ENCODE peak calls at places on chromosomes 5 and 9, in nine cellular contexts. J is OCI-LY7; M is caudate nucleus; R is HuH-7; P is stimulated activated CD8-positive, alpha-beta memory T cell treated with anti-CD3 and anti-CD28 coated beads, Interleukin-7, amount 100 ng/mL, for 1 hour; C is activated gamma-delta T cell treated with Interleukin-2 at 50 U/mL for 16 hours; K is HT1080; S is AG08395; N is RPMI8226. I is an unnamed sample.

GRCh38 chr9:129752915-129753724 is at the start of gene PTGES:
- DNase-seq in R (peak), S (peak), N (peak), C (peak), K (peak), P (no peak), M (no peak), J (no peak), I (no peak)

GRCh38 chr9:74132986-74133385 is 364.1 kb upstream of the RORB start:
- DNase-seq in C (no peak), R (no peak), J (no peak), S (no peak), P (no peak), N (no peak), M (no peak), K (no peak), I (no peak)

GRCh38 chr9:91037511-91038482 is 236.2 kb downstream of the SYK start:
- DNase-seq in S (peak), R (peak), J (peak), M (no peak), P (no peak), N (no peak), K (peak), C (no peak), I (no peak)

GRCh38 chr5:135398160-135398854 is 724 bp downstream of the MACROH2A1 start:
- DNase-seq in N (peak), K (peak), P (no peak), R (peak), M (no peak), C (peak), J (peak), S (no peak), I (no peak)

GRCh38 chr5:9622891-9623547 is 7.1 kb downstream of the TAS2R1 start:
- DNase-seq in K (peak), R (no peak), M (no peak), J (no peak), N (peak), C (no peak), S (peak), P (no peak), I (no peak)

GRCh38 chr9:127121628-127122175 is 733 bp downstream of the ANGPTL2 start:
- DNase-seq in N (no peak), J (no peak), C (no peak), P (no peak), S (peak), R (no peak), K (no peak), M (no peak), I (no peak)

GRCh38 chr9:91162311-91162710 is 199.4 kb downstream of the AUH start:
- DNase-seq in K (peak), M (no peak), R (no peak), J (no peak), N (no peak), S (no peak), C (no peak), P (no peak), I (no peak)

GRCh38 chr9:133113163-133113927 is 7.7 kb downstream of the RALGDS start:
- DNase-seq in N (no peak), C (no peak), J (no peak), S (peak), M (no peak), K (peak), P (no peak), R (no peak), I (no peak)

GRCh38 chr9:83633260-83633659 is 10.3 kb downstream of the IDNK start:
- DNase-seq in S (no peak), R (no peak), P (no peak), N (no peak), J (no peak), M (no peak), C (no peak), K (no peak), I (no peak)

GRCh38 chr5:1317921-1318565 is 23.2 kb upstream of the TERT start:
- DNase-seq in M (no peak), C (no peak), K (no peak), N (no peak), P (no peak), J (no peak), R (no peak), S (no peak), I (no peak)

GRCh38 chr9:121564861-121565260 is 65.2 kb upstream of the GGTA1 start:
- DNase-seq in C (no peak), N (no peak), K (no peak), J (no peak), P (no peak), M (no peak), S (no peak), R (no peak), I (no peak)

GRCh38 chr9:7243838-7244237 is 486.1 kb downstream of the KDM4C start:
- DNase-seq in K (no peak), C (no peak), S (no peak), N (no peak), M (no peak), R (no peak), J (no peak), P (no peak), I (no peak)

GRCh38 chr5:33297760-33298216 is 143.0 kb upstream of the TARS1 start:
- DNase-seq in C (no peak), J (no peak), K (no peak), S (no peak), M (no peak), R (no peak), P (no peak), N (no peak), I (no peak)

GRCh38 chr9:6216951-6217350 is 1.3 kb downstream of the IL33 start:
- DNase-seq in R (no peak), C (no peak), P (no peak), M (no peak), K (no peak), S (no peak), J (no peak), N (no peak), I (no peak)

GRCh38 chr5:31100781-31101180 is 92.7 kb upstream of the CDH6 start:
- DNase-seq in N (no peak), K (no peak), R (no peak), P (no peak), C (no peak), S (no peak), J (no peak), M (peak), I (no peak)

GRCh38 chr9:38196721-38197120 is 127.7 kb upstream of the SHB start:
- DNase-seq in P (no peak), M (no peak), R (no peak), J (no peak), N (no peak), K (no peak), S (no peak), C (no peak), I (no peak)

GRCh38 chr5:142184939-142185526 is 76.5 kb downstream of the NDFIP1 start:
- DNase-seq in R (no peak), K (no peak), M (no peak), N (no peak), P (no peak), J (no peak), S (peak), C (no peak), I (no peak)

GRCh38 chr9:130640681-130641080 is 23.7 kb upstream of the PRDM12 start:
- DNase-seq in P (no peak), N (peak), K (no peak), S (no peak), R (no peak), C (no peak), M (no peak), J (no peak), I (no peak)

GRCh38 chr5:104977530-104977929 is 1414.9 kb upstream of the NUDT12 start:
- DNase-seq in C (no peak), R (peak), N (no peak), K (no peak), S (no peak), J (no peak), P (no peak), M (no peak), I (no peak)

GRCh38 chr5:160165137-160166068 is 46.2 kb upstream of the PWWP2A start:
- DNase-seq in M (peak), J (no peak), P (no peak), K (peak), N (peak), R (no peak), C (no peak), S (peak), I (peak)

GRCh38 chr9:23321049-23321448 is 505.0 kb downstream of the ELAVL2 start:
- DNase-seq in K (no peak), P (no peak), R (no peak), C (no peak), M (no peak), S (no peak), J (no peak), N (no peak), I (no peak)

GRCh38 chr5:141994737-141995136 is 18.1 kb downstream of the GNPDA1 start:
- DNase-seq in M (no peak), P (no peak), N (no peak), C (no peak), J (no peak), K (no peak), S (no peak), R (no peak), I (no peak)

GRCh38 chr5:176552332-176552731 is 3.2 kb downstream of the CDHR2 start:
- DNase-seq in C (no peak), K (no peak), P (no peak), S (no peak), M (no peak), N (no peak), J (no peak), R (no peak), I (no peak)

GRCh38 chr5:105978011-105978410 is 1692.7 kb downstream of the EFNA5 start:
- DNase-seq in P (no peak), C (no peak), S (no peak), N (no peak), J (no peak), R (no peak), K (no peak), M (no peak), I (no peak)

GRCh38 chr5:114243281-114243982 is 118.4 kb upstream of the KCNN2 start:
- DNase-seq in C (no peak), K (peak), S (no peak), N (no peak), R (no peak), M (no peak), P (no peak), J (no peak), I (no peak)

GRCh38 chr5:64000096-64000495 is 37.9 kb upstream of the HTR1A start:
- DNase-seq in K (no peak), S (no peak), R (no peak), N (no peak), M (no peak), C (no peak), P (no peak), J (no peak), I (no peak)

GRCh38 chr5:141846031-141846430 is 32.2 kb downstream of the PCDH1 start:
- DNase-seq in P (no peak), K (no peak), J (no peak), R (no peak), C (no peak), N (peak), S (no peak), M (peak), I (peak)

GRCh38 chr5:14266171-14266570 is 123.0 kb downstream of the TRIO start:
- DNase-seq in J (no peak), K (peak), R (no peak), S (no peak), M (no peak), P (no peak), N (no peak), C (no peak), I (no peak)

I was measured in amygdala.